ENCODE peak calls at places on chromosome 1, in five cellular contexts. V is IMR-90, O is PC-3, C is transverse colon, D is dorsolateral prefrontal cortex. L is an unnamed sample.

GRCh38 chr1:232622981-232623380 is 7.0 kb downstream of the SIPA1L2 start:
- DNase-seq in V (no peak), O (no peak), C (peak), D (no peak), L (no peak)

GRCh38 chr1:40389234-40389815 is 15.8 kb downstream of the SMAP2 start:
- DNase-seq in D (no peak), C (no peak), O (no peak), V (no peak), L (no peak)

GRCh38 chr1:43067856-43068751 is 104.0 kb downstream of the EBNA1BP2 start:
- DNase-seq in C (peak), D (no peak), O (no peak), V (no peak), L (no peak)

GRCh38 chr1:211492511-211493132 is 660 bp upstream of the RD3 start:
- DNase-seq in C (no peak), O (no peak), V (no peak), D (no peak), L (no peak)

GRCh38 chr1:2471587-2472001 is 4.5 kb upstream of the PLCH2 start:
- DNase-seq in V (no peak), C (no peak), D (no peak), O (no peak), L (no peak)

GRCh38 chr1:173205146-173206051 is 1.7 kb downstream of the TNFSF4 start:
- DNase-seq in V (peak), D (no peak), C (no peak), O (no peak), L (no peak)

GRCh38 chr1:162384601-162385279 is 3.2 kb downstream of the C1orf226 start:
- DNase-seq in D (no peak), C (no peak), O (no peak), V (no peak), L (no peak)

GRCh38 chr1:44084998-44085675 is 33.5 kb upstream of the KLF17 start:
- DNase-seq in O (peak), C (no peak), D (no peak), V (peak), L (no peak)

GRCh38 chr1:32536117-32536516 is 3.1 kb upstream of the ZBTB8A start:
- DNase-seq in V (no peak), D (no peak), O (no peak), C (no peak), L (no peak)

DNA sequence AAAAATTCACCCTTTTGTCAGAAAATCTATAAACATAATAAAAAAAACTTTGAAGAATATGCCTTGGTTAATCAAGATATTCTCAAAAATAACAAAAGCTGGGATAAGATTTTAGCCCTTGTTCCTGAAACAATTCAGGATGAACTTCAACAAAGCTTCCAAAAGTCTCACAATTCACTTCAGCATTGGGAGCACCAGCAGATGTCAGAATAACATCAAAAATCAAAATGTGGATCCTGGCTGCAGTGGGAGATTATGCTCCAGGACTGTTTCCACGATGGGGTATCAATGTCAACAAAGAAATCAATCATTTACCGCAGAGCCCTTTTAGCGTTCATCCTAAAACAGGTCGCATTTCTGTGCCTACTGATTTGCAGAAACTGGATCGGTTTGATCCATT is 35.2 kb downstream of the ZNF670 start:
- DNase-seq in D (no peak), C (no peak), V (no peak), O (no peak), L (no peak)
- TF ChIP-seq CTCF in D (no peak), C (no peak), V (no peak), O (no peak), L (peak)

GRCh38 chr1:154968731-154969130 is 1.8 kb downstream of the SHC1 start:
- DNase-seq in D (no peak), O (no peak), C (no peak), V (no peak), L (no peak)
- H3K4me3 ChIP-seq in D (no peak), O (no peak), C (no peak), V (peak), L (peak)

GRCh38 chr1:170095976-170096725 is 21.7 kb upstream of the KIFAP3 start:
- DNase-seq in V (no peak), O (no peak), C (no peak), D (no peak), L (no peak)

GRCh38 chr1:170096806-170097340 is 22.4 kb upstream of the KIFAP3 start:
- DNase-seq in D (no peak), C (no peak), O (no peak), V (no peak), L (no peak)

GRCh38 chr1:170097449-170097948 is 23.0 kb upstream of the KIFAP3 start:
- DNase-seq in V (no peak), O (peak), D (no peak), C (no peak), L (no peak)
- TF ChIP-seq CTCF in V (no peak), O (no peak), D (no peak), C (no peak), L (no peak)

DNA sequence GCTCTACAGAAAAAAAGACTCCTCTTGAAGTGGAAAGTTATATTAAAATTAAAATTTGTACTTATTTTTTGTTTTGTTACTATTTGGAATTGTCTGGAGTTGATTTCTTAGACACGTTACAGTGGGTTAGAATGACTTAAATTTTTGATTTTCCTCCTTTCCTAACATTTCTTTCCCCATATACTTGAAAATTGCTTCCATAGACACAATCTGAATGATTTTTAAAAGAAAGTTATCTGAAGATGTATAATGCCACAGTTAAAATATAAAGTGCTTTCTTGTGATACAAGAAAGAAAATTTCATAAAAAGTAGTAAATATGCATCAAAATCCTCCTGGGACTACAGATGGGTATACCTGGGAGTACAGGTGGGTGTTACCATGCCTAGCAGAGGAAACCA is 2.3 kb downstream of the HS2ST1 start:
- DNase-seq in D (no peak), V (no peak), O (no peak), C (no peak), L (no peak)
- H3K4me3 ChIP-seq in D (no peak), V (no peak), O (peak), C (no peak), L (no peak)

DNA sequence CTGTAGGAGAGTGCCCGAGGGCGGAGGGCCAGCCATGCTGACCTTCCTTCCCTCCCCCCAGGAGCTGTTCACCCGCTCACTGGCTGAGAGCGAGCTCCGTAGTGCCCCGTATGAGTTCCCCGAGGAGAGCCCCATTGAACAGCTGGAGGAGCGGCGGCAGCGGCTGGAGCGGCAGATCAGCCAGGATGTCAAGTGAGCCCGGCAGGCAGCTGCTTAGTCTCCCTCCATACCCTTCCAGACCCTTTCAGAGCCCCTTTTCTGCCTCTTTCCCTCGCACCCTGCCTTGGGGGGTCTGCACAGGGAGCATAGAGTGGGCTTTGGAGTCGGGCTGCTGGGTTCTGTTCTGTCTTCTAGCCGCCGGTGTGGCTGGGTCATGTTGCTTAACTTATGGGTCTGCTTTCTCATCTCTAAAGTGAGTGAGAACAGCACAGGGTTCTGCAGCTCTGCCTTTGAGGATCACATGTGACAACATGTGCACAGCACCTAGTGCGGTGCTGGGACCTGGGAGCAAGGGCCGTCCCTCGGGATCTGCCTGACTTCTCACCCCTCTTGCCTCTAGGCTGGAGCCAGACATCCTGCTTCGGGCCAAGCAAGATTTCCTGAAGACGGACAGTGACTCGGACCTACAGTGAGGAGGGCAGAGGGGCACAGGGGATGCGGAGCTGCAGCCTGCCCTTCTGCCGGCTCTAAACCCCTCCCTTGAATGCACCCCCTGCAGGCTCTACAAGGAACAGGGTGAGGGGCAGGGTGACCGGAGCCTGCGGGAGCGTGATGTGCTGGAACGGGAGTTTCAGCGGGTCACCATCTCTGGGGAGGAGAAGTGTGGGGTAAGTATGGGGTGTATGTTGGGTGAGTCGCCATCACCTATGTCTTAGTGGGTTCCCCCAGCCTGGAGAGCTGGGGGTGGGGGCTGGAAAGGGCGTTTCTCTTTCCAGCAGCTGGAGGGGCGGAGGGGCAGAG is 6.2 kb downstream of the AMPD2 start:
- DNase-seq in C (no peak), D (no peak), O (no peak), V (no peak), L (no peak)
- TF ChIP-seq CTCF in C (no peak), D (no peak), O (no peak), V (no peak), L (no peak)

DNA sequence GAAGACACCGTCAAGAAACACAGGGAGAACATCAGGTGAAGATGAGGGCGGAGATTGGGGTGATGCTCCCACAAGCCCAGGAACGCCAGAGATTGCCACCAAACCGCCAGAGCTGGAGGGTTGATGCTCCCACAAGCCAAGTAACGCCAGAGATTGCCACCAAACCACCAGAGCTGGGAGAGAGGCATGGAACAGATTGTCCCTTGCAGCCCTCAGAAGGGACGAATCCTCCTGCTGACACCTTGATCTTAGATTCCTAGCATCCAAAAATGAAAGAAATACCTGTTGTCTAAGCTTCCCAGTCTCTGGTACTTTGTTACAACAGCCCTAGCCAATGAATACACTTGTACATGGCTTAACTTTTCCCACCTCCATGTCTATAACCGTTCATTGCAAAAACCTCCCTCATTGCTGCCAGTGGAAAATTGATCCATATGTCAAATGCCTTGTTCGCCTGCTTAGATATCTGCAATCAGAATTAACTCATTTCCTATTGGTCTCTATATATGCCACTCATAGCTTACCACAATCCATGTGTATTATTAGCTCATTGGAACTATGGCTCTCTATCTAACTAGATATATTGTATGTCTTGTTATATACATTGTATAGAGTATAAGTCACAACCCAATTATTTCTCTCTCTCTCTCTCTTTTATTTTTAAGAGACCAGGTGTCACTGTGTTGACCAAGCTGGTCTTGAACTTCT is 127.4 kb downstream of the ADSS2 start:
- DNase-seq in V (no peak), C (no peak), D (no peak), O (no peak), L (no peak)
- H3K4me3 ChIP-seq in V (no peak), C (no peak), D (no peak), O (no peak), L (peak)

GRCh38 chr1:16215882-16216753 is 3.7 kb upstream of the ARHGEF19 start:
- DNase-seq in D (peak), C (peak), V (peak), O (peak), L (peak)

GRCh38 chr1:16217061-16217785 is 4.8 kb upstream of the ARHGEF19 start:
- DNase-seq in V (peak), D (peak), C (peak), O (peak), L (peak)

GRCh38 chr1:16220101-16220500 is 7.6 kb upstream of the ARHGEF19 start:
- DNase-seq in V (no peak), C (no peak), D (no peak), O (no peak), L (no peak)

GRCh38 chr1:16218014-16218673 is 5.7 kb upstream of the ARHGEF19 start:
- DNase-seq in O (no peak), C (peak), V (no peak), D (no peak), L (peak)

DNA sequence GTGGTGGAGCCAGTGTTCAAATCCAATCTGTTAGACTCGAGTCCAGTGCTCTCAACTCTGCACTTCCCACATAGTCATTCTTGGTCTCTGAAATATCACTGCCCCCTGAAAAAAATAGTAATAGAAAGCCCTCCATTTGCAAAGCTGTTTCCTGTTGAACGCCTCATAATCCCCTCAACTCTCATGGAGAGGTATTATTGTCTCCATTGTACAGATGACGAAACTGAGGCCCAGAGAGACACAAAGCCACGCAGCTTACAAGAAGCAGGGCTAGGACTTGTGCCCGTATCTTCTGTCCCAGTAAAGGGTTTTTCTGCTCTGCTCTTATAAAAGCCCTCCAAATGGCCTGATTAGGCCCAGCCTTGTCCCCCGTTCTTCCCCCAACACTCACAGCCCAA is 6.2 kb upstream of the ARHGEF19 start:
- DNase-seq in C (no peak), O (no peak), D (no peak), V (no peak), L (no peak)
- TF ChIP-seq CTCF in C (no peak), O (no peak), D (no peak), V (no peak), L (no peak)